ENCODE peak calls at places on chromosomes 7 and 10, in six cellular contexts. One of them, this sample, is unnamed.

GRCh38 chr10:78853864-78854263 is 214.9 kb upstream of the ZMIZ1 start:
- DNase-seq in DND-41: no peak
- DNase-seq in foreskin fibroblast: no peak
- DNase-seq in psoas muscle: no peak
- DNase-seq in SJCRH30: no peak
- DNase-seq in left ventricle myocardium inferior: no peak
- DNase-seq in this sample: no peak

GRCh38 chr7:21361413-21362130 is 66.3 kb upstream of the SP4 start:
- DNase-seq in DND-41: no peak
- DNase-seq in foreskin fibroblast: no peak
- DNase-seq in psoas muscle: no peak
- DNase-seq in SJCRH30: no peak
- DNase-seq in left ventricle myocardium inferior: no peak
- DNase-seq in this sample: no peak

GRCh38 chr10:29723704-29724103 is 88.9 kb upstream of the SVIL start:
- DNase-seq in DND-41: no peak
- DNase-seq in foreskin fibroblast: no peak
- DNase-seq in psoas muscle: no peak
- DNase-seq in SJCRH30: no peak
- DNase-seq in left ventricle myocardium inferior: no peak
- DNase-seq in this sample: no peak

GRCh38 chr10:107340345-107340744 is 175.8 kb upstream of the SORCS1 start:
- DNase-seq in DND-41: no peak
- DNase-seq in foreskin fibroblast: peak
- DNase-seq in psoas muscle: no peak
- DNase-seq in SJCRH30: no peak
- DNase-seq in left ventricle myocardium inferior: no peak
- DNase-seq in this sample: no peak

GRCh38 chr10:78672898-78673297 is 395.9 kb upstream of the ZMIZ1 start:
- DNase-seq in DND-41: no peak
- DNase-seq in foreskin fibroblast: peak
- DNase-seq in psoas muscle: no peak
- DNase-seq in SJCRH30: no peak
- DNase-seq in left ventricle myocardium inferior: no peak
- DNase-seq in this sample: peak

GRCh38 chr10:124045794-124046355 is 47.5 kb downstream of the CHST15 start:
- DNase-seq in DND-41: no peak
- DNase-seq in foreskin fibroblast: no peak
- DNase-seq in psoas muscle: no peak
- DNase-seq in SJCRH30: no peak
- DNase-seq in left ventricle myocardium inferior: no peak
- DNase-seq in this sample: no peak

GRCh38 chr7:151454932-151455530 is 15.1 kb upstream of the CRYGN start:
- DNase-seq in DND-41: no peak
- DNase-seq in foreskin fibroblast: no peak
- DNase-seq in psoas muscle: no peak
- DNase-seq in SJCRH30: no peak
- DNase-seq in left ventricle myocardium inferior: no peak
- DNase-seq in this sample: no peak

GRCh38 chr10:87079106-87079836 is 15.4 kb downstream of the GLUD1 start:
- DNase-seq in DND-41: no peak
- DNase-seq in foreskin fibroblast: no peak
- DNase-seq in psoas muscle: no peak
- DNase-seq in SJCRH30: no peak
- DNase-seq in left ventricle myocardium inferior: no peak
- DNase-seq in this sample: no peak

GRCh38 chr10:52318822-52319464 is 4.9 kb downstream of the DKK1 start:
- DNase-seq in DND-41: no peak
- DNase-seq in foreskin fibroblast: peak
- DNase-seq in psoas muscle: no peak
- DNase-seq in SJCRH30: no peak
- DNase-seq in left ventricle myocardium inferior: no peak
- DNase-seq in this sample: peak

DNA sequence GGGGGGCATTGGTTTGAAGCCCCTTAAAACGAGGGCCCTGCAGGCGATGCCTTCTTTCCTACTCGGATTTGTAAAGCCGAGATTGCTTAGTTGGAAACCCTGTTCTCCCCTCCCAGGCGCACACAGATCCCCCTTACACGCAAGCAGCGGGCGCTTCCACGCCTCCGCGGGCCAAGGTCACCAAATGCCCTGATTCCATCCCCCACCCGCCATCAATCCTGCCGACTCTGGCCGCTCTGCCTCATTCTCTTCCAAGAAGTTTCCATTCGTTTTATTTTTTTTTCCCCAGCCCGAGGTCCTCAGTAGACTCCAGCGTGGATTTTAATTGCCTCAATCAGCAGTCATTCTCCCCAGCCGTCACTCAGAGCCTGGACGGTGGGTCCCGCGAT is 1.0 kb upstream of the GAD2 start:
- DNase-seq in DND-41: no peak
- DNase-seq in foreskin fibroblast: no peak
- DNase-seq in psoas muscle: no peak
- DNase-seq in SJCRH30: no peak
- DNase-seq in left ventricle myocardium inferior: no peak
- DNase-seq in this sample: no peak
- H3K4me3 ChIP-seq in DND-41: peak
- H3K4me3 ChIP-seq in foreskin fibroblast: no peak
- H3K4me3 ChIP-seq in psoas muscle: no peak
- H3K4me3 ChIP-seq in SJCRH30: no peak
- H3K4me3 ChIP-seq in left ventricle myocardium inferior: peak
- H3K4me3 ChIP-seq in this sample: no peak

GRCh38 chr7:48665361-48666135 is 258.8 kb upstream of the CDC14C start:
- DNase-seq in DND-41: no peak
- DNase-seq in foreskin fibroblast: no peak
- DNase-seq in psoas muscle: no peak
- DNase-seq in SJCRH30: no peak
- DNase-seq in left ventricle myocardium inferior: no peak
- DNase-seq in this sample: no peak
- H3K4me3 ChIP-seq in DND-41: no peak
- H3K4me3 ChIP-seq in foreskin fibroblast: no peak
- H3K4me3 ChIP-seq in psoas muscle: no peak
- H3K4me3 ChIP-seq in SJCRH30: no peak
- H3K4me3 ChIP-seq in left ventricle myocardium inferior: no peak
- H3K4me3 ChIP-seq in this sample: no peak

DNA sequence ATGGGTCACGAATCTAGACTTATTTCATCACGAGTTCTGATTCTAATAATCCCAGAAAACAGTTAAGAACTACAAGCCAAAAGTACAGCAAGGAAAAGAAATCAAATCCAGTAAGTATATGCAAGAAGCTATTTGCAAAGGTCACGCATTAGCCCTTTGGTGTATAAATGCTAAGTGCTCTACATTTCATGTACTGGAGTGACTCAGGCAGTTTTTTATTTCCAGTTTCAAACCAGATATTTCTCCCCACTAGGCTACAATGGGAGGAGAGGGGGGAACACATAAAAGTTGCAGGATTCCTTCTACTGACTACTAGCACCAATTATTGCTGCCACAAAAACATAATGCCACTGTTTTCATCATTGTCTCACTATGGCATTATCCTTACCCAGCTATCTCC is 148.0 kb downstream of the NRCAM start:
- DNase-seq in DND-41: no peak
- DNase-seq in foreskin fibroblast: peak
- DNase-seq in psoas muscle: no peak
- DNase-seq in SJCRH30: no peak
- DNase-seq in left ventricle myocardium inferior: no peak
- DNase-seq in this sample: no peak
- H3K4me3 ChIP-seq in DND-41: no peak
- H3K4me3 ChIP-seq in foreskin fibroblast: no peak
- H3K4me3 ChIP-seq in psoas muscle: no peak
- H3K4me3 ChIP-seq in SJCRH30: no peak
- H3K4me3 ChIP-seq in left ventricle myocardium inferior: no peak
- H3K4me3 ChIP-seq in this sample: no peak

DNA sequence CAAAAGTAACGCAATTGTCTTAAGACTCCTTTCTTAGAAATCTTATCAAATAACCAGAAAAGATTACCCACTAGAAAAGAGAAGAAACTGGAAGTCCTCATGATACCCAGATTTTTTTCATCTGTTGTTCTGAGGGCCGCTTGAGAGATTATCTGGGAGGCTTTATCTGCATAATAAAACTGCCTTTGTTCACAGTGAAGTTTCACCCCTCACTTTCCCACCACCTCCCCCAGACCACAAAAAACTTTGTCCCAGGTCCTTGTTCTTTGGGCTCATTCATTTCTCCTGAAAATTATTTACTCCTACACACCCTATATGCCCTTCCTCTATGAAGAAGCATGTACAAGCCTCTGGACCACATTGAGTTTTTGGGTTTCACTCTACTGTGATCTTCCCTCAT is 745.1 kb upstream of the COBL start:
- DNase-seq in DND-41: no peak
- DNase-seq in foreskin fibroblast: no peak
- DNase-seq in psoas muscle: no peak
- DNase-seq in SJCRH30: no peak
- DNase-seq in left ventricle myocardium inferior: no peak
- DNase-seq in this sample: no peak
- H3K4me3 ChIP-seq in DND-41: no peak
- H3K4me3 ChIP-seq in foreskin fibroblast: no peak
- H3K4me3 ChIP-seq in psoas muscle: no peak
- H3K4me3 ChIP-seq in SJCRH30: no peak
- H3K4me3 ChIP-seq in left ventricle myocardium inferior: no peak
- H3K4me3 ChIP-seq in this sample: no peak

GRCh38 chr7:149245244-149245643 is 5.8 kb downstream of the ZNF212 start:
- DNase-seq in DND-41: no peak
- DNase-seq in foreskin fibroblast: no peak
- DNase-seq in psoas muscle: no peak
- DNase-seq in SJCRH30: no peak
- DNase-seq in left ventricle myocardium inferior: no peak
- DNase-seq in this sample: no peak

GRCh38 chr7:149240637-149241036 is 1.2 kb downstream of the ZNF212 start:
- DNase-seq in DND-41: no peak
- DNase-seq in foreskin fibroblast: no peak
- DNase-seq in psoas muscle: no peak
- DNase-seq in SJCRH30: no peak
- DNase-seq in left ventricle myocardium inferior: no peak
- DNase-seq in this sample: no peak

GRCh38 chr7:149238051-149238450 is 1.4 kb upstream of the ZNF212 start:
- DNase-seq in DND-41: no peak
- DNase-seq in foreskin fibroblast: no peak
- DNase-seq in psoas muscle: no peak
- DNase-seq in SJCRH30: no peak
- DNase-seq in left ventricle myocardium inferior: no peak
- DNase-seq in this sample: no peak

GRCh38 chr7:149239345-149240143 is at the start of gene ZNF212:
- DNase-seq in DND-41: peak
- DNase-seq in foreskin fibroblast: peak
- DNase-seq in psoas muscle: peak
- DNase-seq in SJCRH30: peak
- DNase-seq in left ventricle myocardium inferior: peak
- DNase-seq in this sample: peak

DNA sequence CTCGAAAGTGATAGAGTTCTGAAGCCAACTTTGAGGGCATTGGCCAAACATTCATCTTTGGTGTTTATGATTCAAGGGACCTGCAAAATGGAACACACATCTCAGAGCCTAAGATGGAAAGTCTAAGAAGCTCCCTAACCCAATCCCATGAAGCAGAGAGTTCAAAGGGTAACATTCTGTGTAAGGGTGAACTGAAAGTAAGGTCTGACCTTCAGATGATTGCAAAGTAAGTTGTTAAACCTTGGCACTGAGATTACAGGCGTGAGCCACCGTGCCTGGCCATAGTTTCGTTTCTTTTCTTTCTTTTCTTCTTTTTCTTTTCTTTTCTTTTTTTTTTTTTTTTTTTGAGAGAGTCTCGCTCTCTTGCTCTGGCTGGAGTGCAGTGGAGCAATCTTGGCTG is 2.2 kb downstream of the ZNF212 start:
- DNase-seq in DND-41: no peak
- DNase-seq in foreskin fibroblast: no peak
- DNase-seq in psoas muscle: no peak
- DNase-seq in SJCRH30: no peak
- DNase-seq in left ventricle myocardium inferior: no peak
- DNase-seq in this sample: no peak
- H3K4me3 ChIP-seq in DND-41: no peak
- H3K4me3 ChIP-seq in foreskin fibroblast: no peak
- H3K4me3 ChIP-seq in psoas muscle: no peak
- H3K4me3 ChIP-seq in SJCRH30: no peak
- H3K4me3 ChIP-seq in left ventricle myocardium inferior: no peak
- H3K4me3 ChIP-seq in this sample: no peak

DNA sequence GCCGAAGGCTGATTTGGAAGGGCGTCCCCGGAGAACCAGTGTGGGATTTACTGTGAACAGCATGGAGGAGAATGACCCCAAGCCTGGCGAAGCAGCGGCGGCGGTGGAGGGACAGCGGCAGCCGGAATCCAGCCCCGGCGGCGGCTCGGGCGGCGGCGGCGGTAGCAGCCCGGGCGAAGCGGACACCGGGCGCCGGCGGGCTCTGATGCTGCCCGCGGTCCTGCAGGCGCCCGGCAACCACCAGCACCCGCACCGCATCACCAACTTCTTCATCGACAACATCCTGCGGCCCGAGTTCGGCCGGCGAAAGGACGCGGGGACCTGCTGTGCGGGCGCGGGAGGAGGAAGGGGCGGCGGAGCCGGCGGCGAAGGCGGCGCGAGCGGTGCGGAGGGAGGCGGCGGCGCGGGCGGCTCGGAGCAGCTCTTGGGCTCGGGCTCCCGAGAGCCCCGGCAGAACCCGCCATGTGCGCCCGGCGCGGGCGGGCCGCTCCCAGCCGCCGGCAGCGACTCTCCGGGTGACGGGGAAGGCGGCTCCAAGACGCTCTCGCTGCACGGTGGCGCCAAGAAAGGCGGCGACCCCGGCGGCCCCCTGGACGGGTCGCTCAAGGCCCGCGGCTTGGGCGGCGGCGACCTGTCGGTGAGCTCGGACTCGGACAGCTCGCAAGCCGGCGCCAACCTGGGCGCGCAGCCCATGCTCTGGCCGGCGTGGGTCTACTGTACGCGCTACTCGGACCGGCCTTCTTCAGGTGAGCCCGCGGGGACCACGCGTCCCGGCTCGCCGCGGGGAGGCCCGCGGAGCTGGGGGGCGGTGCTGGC is 596 bp downstream of the EN2 start:
- DNase-seq in DND-41: no peak
- DNase-seq in foreskin fibroblast: no peak
- DNase-seq in psoas muscle: no peak
- DNase-seq in SJCRH30: no peak
- DNase-seq in left ventricle myocardium inferior: no peak
- DNase-seq in this sample: no peak
- H3K4me3 ChIP-seq in DND-41: no peak
- H3K4me3 ChIP-seq in foreskin fibroblast: no peak
- H3K4me3 ChIP-seq in psoas muscle: peak
- H3K4me3 ChIP-seq in SJCRH30: peak
- H3K4me3 ChIP-seq in left ventricle myocardium inferior: peak
- H3K4me3 ChIP-seq in this sample: no peak

GRCh38 chr10:99235872-99236626 is 397 bp upstream of the HPSE2 start:
- DNase-seq in DND-41: no peak
- DNase-seq in foreskin fibroblast: peak
- DNase-seq in psoas muscle: no peak
- DNase-seq in SJCRH30: no peak
- DNase-seq in left ventricle myocardium inferior: no peak
- DNase-seq in this sample: no peak
- H3K4me3 ChIP-seq in DND-41: no peak
- H3K4me3 ChIP-seq in foreskin fibroblast: peak
- H3K4me3 ChIP-seq in psoas muscle: peak
- H3K4me3 ChIP-seq in SJCRH30: no peak
- H3K4me3 ChIP-seq in left ventricle myocardium inferior: peak
- H3K4me3 ChIP-seq in this sample: no peak

DNA sequence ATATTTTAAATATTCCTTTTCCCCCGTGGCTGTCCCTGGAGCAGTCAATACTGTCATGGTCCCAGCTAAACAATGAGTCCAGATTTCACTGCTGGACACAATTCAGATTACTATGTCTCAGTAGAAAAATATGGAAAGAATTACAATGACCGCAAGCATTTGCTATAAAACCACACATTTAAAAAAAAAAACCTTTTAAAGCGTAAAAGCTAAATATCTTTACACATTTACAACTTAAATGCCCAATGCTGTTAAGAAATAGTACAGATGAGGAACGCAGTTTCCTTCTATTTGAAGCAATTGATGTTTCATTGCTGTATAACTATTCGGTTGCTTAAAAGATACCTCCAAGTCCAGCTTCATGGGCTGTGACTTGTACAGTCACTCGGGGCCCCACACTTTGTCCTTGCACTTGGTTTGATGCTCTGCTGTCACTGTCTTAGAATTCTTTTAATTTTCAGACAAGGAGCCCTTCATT is 530.0 kb upstream of the FZD8 start:
- DNase-seq in DND-41: no peak
- DNase-seq in foreskin fibroblast: no peak
- DNase-seq in psoas muscle: no peak
- DNase-seq in SJCRH30: no peak
- DNase-seq in left ventricle myocardium inferior: no peak
- DNase-seq in this sample: no peak
- H3K4me3 ChIP-seq in DND-41: no peak
- H3K4me3 ChIP-seq in foreskin fibroblast: no peak
- H3K4me3 ChIP-seq in psoas muscle: no peak
- H3K4me3 ChIP-seq in SJCRH30: no peak
- H3K4me3 ChIP-seq in left ventricle myocardium inferior: no peak
- H3K4me3 ChIP-seq in this sample: peak

This sample was measured in AG04450.